ENCODE peak calls at places on chromosomes 6 and 20, in eight cellular contexts. E is COLO829, S is hypothalamus, Q is HS-5, B is EL, A is NCI-H1105 treated with DMSO at 0.1 percent for 48 hours, L is fibroblast of mammary gland, Y is spleen. M is an unnamed sample.

GRCh38 chr6:33329058-33329457 is 11.5 kb upstream of the ZBTB22 start:
- DNase-seq in Y (no peak), B (peak), Q (no peak), L (no peak), A (no peak), E (peak), S (no peak), M (no peak)

GRCh38 chr6:5215181-5215580 is 45.6 kb downstream of the LYRM4 start:
- DNase-seq in Y (no peak), A (no peak), Q (no peak), L (no peak), E (no peak), B (peak), S (no peak), M (no peak)

GRCh38 chr20:64229537-64230061 is 25.9 kb upstream of the PCMTD2 start:
- DNase-seq in L (no peak), B (no peak), Y (peak), A (no peak), E (no peak), S (no peak), Q (no peak), M (no peak)

GRCh38 chr6:96943535-96943934 is 19.0 kb downstream of the KLHL32 start:
- DNase-seq in Q (no peak), Y (no peak), B (no peak), A (no peak), E (no peak), L (no peak), S (no peak), M (no peak)

GRCh38 chr6:135922170-135922569 is 70.7 kb downstream of the PDE7B start:
- DNase-seq in E (peak), B (peak), Q (peak), Y (no peak), L (peak), A (peak), S (no peak), M (peak)

GRCh38 chr6:125233216-125233615 is 68.6 kb downstream of the HDDC2 start:
- DNase-seq in Q (no peak), E (no peak), L (no peak), A (no peak), Y (no peak), B (no peak), S (no peak), M (no peak)

GRCh38 chr20:58986968-58987517 is 6.0 kb downstream of the NELFCD start:
- DNase-seq in B (no peak), E (no peak), Q (no peak), L (no peak), A (no peak), S (no peak), Y (peak), M (no peak)

GRCh38 chr20:10769700-10770099 is 95.9 kb upstream of the JAG1 start:
- DNase-seq in B (no peak), S (no peak), Y (no peak), E (no peak), Q (no peak), A (no peak), L (no peak), M (no peak)

GRCh38 chr6:66126358-66126757 is 419.3 kb upstream of the EYS start:
- DNase-seq in S (no peak), Q (no peak), Y (no peak), E (no peak), B (no peak), L (no peak), A (no peak), M (no peak)

GRCh38 chr6:122717350-122717749 is 62.2 kb upstream of the FABP7 start:
- DNase-seq in Y (no peak), S (peak), Q (no peak), B (peak), A (no peak), E (no peak), L (peak), M (no peak)

M was measured in H54.